ENCODE peak calls at places on chromosomes 12 and 14, in four cellular contexts. B, F, T and K are unnamed samples.

GRCh38 chr12:105561981-105562726 is 231.7 kb downstream of the C12orf75 start:
- DNase-seq in B (no peak), F (no peak), T (no peak), K (peak; percentile 72)

GRCh38 chr12:47825239-47825639 is 5.5 kb upstream of the HDAC7 start:
- DNase-seq in B (no peak), F (no peak), T (no peak), K (peak; percentile 21)

GRCh38 chr12:51817027-51817953 is 31.2 kb downstream of the FIGNL2 start:
- DNase-seq in B (no peak), F (no peak), T (no peak), K (no peak)

GRCh38 chr12:80187660-80188090 is 88.3 kb downstream of the OTOGL start:
- DNase-seq in B (no peak), F (peak; percentile 40), T (no peak), K (no peak)

GRCh38 chr12:80565276-80565675 is 121.2 kb downstream of the PTPRQ start:
- DNase-seq in B (no peak), F (no peak), T (no peak), K (no peak)

GRCh38 chr12:49331360-49332222 is 5.4 kb downstream of the C1QL4 start:
- DNase-seq in B (peak; percentile 65), F (no peak), T (peak; percentile 81), K (peak; percentile 83)

GRCh38 chr14:60095781-60096450 is 4.2 kb downstream of the PCNX4 start:
- DNase-seq in B (no peak), F (no peak), T (no peak), K (no peak)

GRCh38 chr12:31324116-31324844 is 1.7 kb downstream of the SINHCAF start:
- DNase-seq in B (peak; percentile 51), F (no peak), T (peak; percentile 79), K (peak; percentile 72)

GRCh38 chr12:332581-333205 is 56.4 kb downstream of the KDM5A start:
- DNase-seq in B (no peak), F (no peak), T (no peak), K (no peak)

GRCh38 chr12:107436376-107436775 is 249.2 kb upstream of the PWP1 start:
- DNase-seq in B (no peak), F (no peak), T (no peak), K (peak; percentile 45)

GRCh38 chr12:71666259-71666658 is 2.2 kb downstream of the THAP2 start:
- DNase-seq in B (no peak), F (no peak), T (no peak), K (no peak)

GRCh38 chr12:4825139-4825858 is 84.4 kb upstream of the KCNA1 start:
- DNase-seq in B (no peak), F (no peak), T (no peak), K (no peak)

GRCh38 chr14:90288646-90289355 is 32.4 kb downstream of the PSMC1 start:
- DNase-seq in B (no peak), F (no peak), T (no peak), K (no peak)

GRCh38 chr12:103647267-103647666 is 60.2 kb downstream of the STAB2 start:
- DNase-seq in B (no peak), F (no peak), T (no peak), K (no peak)

GRCh38 chr14:58455593-58456265 is 28.2 kb downstream of the KIAA0586 start:
- DNase-seq in B (no peak), F (no peak), T (no peak), K (peak; percentile 56)

GRCh38 chr14:58777541-58777979 is 139.8 kb downstream of the DACT1 start:
- DNase-seq in B (no peak), F (no peak), T (no peak), K (no peak)

GRCh38 chr12:24562761-24563392 is 386.0 kb downstream of the BCAT1 start:
- DNase-seq in B (peak; percentile 10), F (no peak), T (peak; percentile 75), K (peak; percentile 8)

GRCh38 chr12:124994435-124994975 is 1.1 kb downstream of the BRI3BP start:
- DNase-seq in B (peak; percentile 27), F (no peak), T (no peak), K (peak; percentile 40)

GRCh38 chr14:91284146-91284790 is 39.8 kb upstream of the GPR68 start:
- DNase-seq in B (no peak), F (no peak), T (peak; percentile 76), K (no peak)

GRCh38 chr12:100741084-100741711 is 53.4 kb upstream of the ANO4 start:
- DNase-seq in B (peak; percentile 27), F (no peak), T (peak; percentile 37), K (peak; percentile 6)

GRCh38 chr12:47811581-47812484 is 7.9 kb downstream of the HDAC7 start:
- DNase-seq in B (no peak), F (no peak), T (no peak), K (no peak)

GRCh38 chr12:122336015-122336946 is 70.0 kb upstream of the VPS33A start:
- DNase-seq in B (peak; percentile 33), F (no peak), T (peak; percentile 24), K (peak; percentile 51)

GRCh38 chr14:20578784-20579502 is 8.9 kb downstream of the RNASE11 start:
- DNase-seq in B (peak; percentile 15), F (no peak), T (no peak), K (no peak)

GRCh38 chr12:62865860-62866407 is 69.0 kb downstream of the PPM1H start:
- DNase-seq in B (no peak), F (no peak), T (no peak), K (peak; percentile 13)

GRCh38 chr12:42325776-42326465 is at the start of the genes PPHLN1 and ZCRB1:
- DNase-seq in B (peak; percentile 83), F (no peak), T (peak; percentile 86), K (peak; percentile 87)

GRCh38 chr12:75526655-75527511 is 15.5 kb upstream of the KRR1 start:
- DNase-seq in B (peak; percentile 20), F (peak; percentile 54), T (peak; percentile 51), K (peak; percentile 70)

GRCh38 chr12:46402451-46402850 is 29.9 kb upstream of the SLC38A2 start:
- DNase-seq in B (no peak), F (no peak), T (no peak), K (no peak)
- TF ChIP-seq EP300 in B (no peak), F (no peak), T (peak; percentile 98), K (no peak)

GRCh38 chr14:48936881-48937280 is 649.3 kb downstream of the RPS29 start:
- DNase-seq in B (no peak), F (no peak), T (no peak), K (no peak)

GRCh38 chr14:48936352-48936751 is 649.8 kb downstream of the RPS29 start:
- DNase-seq in B (no peak), F (no peak), T (peak; percentile 0), K (no peak)

DNA sequence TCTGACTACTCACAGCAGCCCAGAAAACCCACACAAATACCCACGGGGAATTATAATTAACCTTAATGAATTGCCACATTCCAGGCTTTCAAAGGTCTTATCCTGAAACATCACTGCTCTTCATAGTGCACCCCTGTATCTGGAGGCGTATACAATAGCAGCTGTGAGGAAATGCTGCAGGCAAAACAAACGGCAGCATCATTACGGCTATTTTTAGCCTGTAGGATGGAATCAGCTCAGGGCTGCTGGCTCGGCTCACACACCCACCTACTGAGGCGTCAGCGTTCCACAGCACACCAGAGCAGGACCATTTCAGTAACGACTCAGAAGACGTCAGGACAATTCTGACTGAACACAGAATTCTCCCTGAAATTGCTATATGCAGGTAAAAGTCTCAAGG is 648.4 kb downstream of the RPS29 start:
- DNase-seq in B (no peak), F (no peak), T (peak; percentile 1), K (no peak)
- TF ChIP-seq RCOR1 in B (no peak), F (no peak), T (no peak), K (no peak)

DNA sequence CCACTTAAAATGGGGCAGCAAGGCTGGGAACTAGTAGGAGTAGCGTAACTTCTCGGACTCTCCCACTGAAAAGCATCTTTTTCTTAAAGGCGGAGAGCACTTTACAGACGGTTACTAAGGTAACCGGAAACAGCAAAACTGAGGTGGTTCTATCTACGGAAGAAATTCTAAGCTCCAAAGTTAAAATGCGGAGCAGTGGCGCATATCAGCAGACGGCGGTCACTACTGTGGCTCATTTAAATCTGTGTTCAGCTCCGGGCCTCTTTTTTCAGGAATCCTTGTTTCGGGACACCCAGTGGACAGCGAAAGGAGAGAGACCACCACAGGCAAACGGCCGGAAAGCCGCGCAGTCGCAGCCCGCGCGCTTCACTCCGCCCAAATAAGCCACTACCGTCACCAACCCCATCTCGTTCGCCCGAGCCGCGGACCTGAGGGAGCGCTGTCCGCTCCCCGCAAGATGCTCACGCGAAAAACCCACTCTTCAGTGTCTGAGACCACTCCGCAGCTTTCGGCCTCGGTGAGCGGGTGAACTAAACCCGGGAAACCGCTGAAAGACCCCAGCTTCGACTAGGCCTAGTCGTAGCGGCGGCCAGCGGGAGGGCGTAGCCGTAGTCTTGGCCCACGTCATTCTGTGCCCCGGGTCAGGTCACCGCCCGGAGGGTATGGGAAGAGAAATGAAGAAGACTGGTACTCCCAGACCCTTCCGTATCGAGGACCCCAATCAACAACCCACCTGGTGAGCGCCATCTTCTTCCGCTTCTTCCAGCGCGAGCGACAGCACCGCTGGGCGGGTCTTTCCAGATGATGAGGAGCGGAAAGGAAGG is at the start of gene SNW1:
- DNase-seq in B (peak; percentile 83), F (no peak), T (peak; percentile 90), K (peak; percentile 94)
- TF ChIP-seq EP300 in B (no peak), F (no peak), T (no peak), K (no peak)

GRCh38 chr14:103204852-103205540 is 81.7 kb downstream of the TNFAIP2 start:
- DNase-seq in B (peak; percentile 29), F (no peak), T (no peak), K (peak; percentile 81)
- TF ChIP-seq RCOR1 in B (no peak), F (no peak), T (no peak), K (no peak)

DNA sequence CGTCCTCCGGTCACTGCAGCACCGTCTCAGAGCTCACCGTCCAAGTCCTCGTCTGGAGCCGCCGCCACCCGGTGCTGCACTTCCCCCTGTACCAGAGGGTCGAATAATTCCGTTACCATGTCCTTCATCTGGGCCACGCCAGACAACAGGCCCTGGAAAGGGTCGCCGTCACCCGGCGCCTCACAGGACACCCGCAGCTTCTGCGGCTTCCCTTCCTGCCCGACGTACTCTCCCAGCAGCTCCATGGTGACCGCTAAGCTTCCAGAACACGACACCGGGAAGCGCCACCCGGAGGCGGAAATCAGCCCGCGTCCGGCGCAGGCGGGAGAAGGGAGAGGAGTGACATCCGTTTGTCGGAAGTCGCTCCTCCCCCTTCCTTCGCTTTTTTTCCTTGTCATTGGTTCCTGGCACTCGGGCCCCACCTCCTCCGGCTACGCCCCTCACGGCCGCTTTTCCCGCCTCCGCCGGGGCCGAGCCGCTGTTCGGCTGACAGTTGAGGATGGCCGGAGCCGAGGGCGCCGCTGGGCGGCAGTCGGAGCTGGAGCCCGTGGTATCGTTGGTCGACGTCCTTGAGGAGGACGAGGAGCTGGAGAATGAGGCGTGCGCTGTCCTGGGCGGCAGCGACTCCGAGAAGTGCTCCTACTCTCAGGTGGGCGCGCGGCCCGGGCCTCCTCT is at the start of the genes GON7 and UBR7:
- DNase-seq in B (peak; percentile 85), F (peak; percentile 86), T (peak; percentile 96), K (peak; percentile 97)
- TF ChIP-seq EP300 in B (no peak), F (no peak), T (no peak), K (no peak)

GRCh38 chr12:109462868-109463692 is 14.0 kb downstream of the KCTD10 start:
- DNase-seq in B (no peak), F (no peak), T (peak; percentile 51), K (peak; percentile 59)
- TF ChIP-seq RCOR1 in B (no peak), F (no peak), T (peak; percentile 63), K (no peak)

GRCh38 chr12:68686595-68687521 is at the start of gene NUP107:
- DNase-seq in B (peak; percentile 95), F (peak; percentile 95), T (peak; percentile 93), K (peak; percentile 99)
- TF ChIP-seq EP300 in B (peak; percentile 88), F (no peak), T (peak; percentile 33), K (no peak)

GRCh38 chr12:120598674-120599463 is 17.7 kb upstream of the POP5 start:
- DNase-seq in B (no peak), F (no peak), T (no peak), K (peak; percentile 65)
- TF ChIP-seq RCOR1 in B (no peak), F (no peak), T (no peak), K (no peak)